ENCODE peak calls at places on chromosomes 7 and 10, in four cellular contexts. L, O, C and Y are unnamed samples.

GRCh38 chr7:29277436-29278215 is 83.1 kb downstream of the CHN2 start:
- DNase-seq in O (no peak), C (no peak), L (no peak), Y (no peak)

GRCh38 chr10:33248638-33249037 is 85.8 kb downstream of the NRP1 start:
- DNase-seq in C (no peak), L (no peak), O (peak; percentile 87), Y (no peak)

GRCh38 chr7:54664235-54665228 is 94.5 kb downstream of the SEC61G start:
- DNase-seq in O (peak; percentile 43), C (peak; percentile 64), L (peak; percentile 64), Y (no peak)

GRCh38 chr10:24603333-24603732 is 120.4 kb downstream of the ARHGAP21 start:
- DNase-seq in L (no peak), O (peak; percentile 76), C (no peak), Y (no peak)

GRCh38 chr7:120218702-120219101 is 54.3 kb upstream of the KCND2 start:
- DNase-seq in L (no peak), C (no peak), O (peak; percentile 47), Y (no peak)

GRCh38 chr7:7802531-7802930 is 84.1 kb upstream of the RPA3 start:
- DNase-seq in O (no peak), L (no peak), C (no peak), Y (no peak)

GRCh38 chr10:61836888-61837747 is 64.4 kb upstream of the ARID5B start:
- DNase-seq in L (no peak), O (peak; percentile 72), C (no peak), Y (no peak)

GRCh38 chr7:81280531-81280930 is 361.7 kb upstream of the SEMA3C start:
- DNase-seq in O (peak; percentile 4), L (no peak), C (no peak), Y (no peak)

GRCh38 chr7:138656952-138657351 is 44.2 kb downstream of the SVOPL start:
- DNase-seq in L (no peak), C (no peak), O (no peak), Y (no peak)

GRCh38 chr10:98790817-98791216 is 344.1 kb upstream of the HPS1 start:
- DNase-seq in O (peak; percentile 34), L (no peak), C (no peak), Y (no peak)

GRCh38 chr10:14500172-14500765 is 169.5 kb upstream of the FRMD4A start:
- DNase-seq in C (no peak), O (no peak), L (no peak), Y (no peak)

GRCh38 chr10:48579251-48579960 is 25.5 kb downstream of the ARHGAP22 start:
- DNase-seq in L (no peak), O (peak; percentile 53), C (no peak), Y (no peak)

GRCh38 chr7:128940494-128941322 is 3.0 kb downstream of the IRF5 start:
- DNase-seq in L (no peak), C (no peak), O (no peak), Y (no peak)

GRCh38 chr10:52488606-52489485 is 174.8 kb downstream of the DKK1 start:
- DNase-seq in O (peak; percentile 67), C (no peak), L (peak; percentile 14), Y (no peak)

GRCh38 chr10:72251635-72252034 is 22.1 kb upstream of the DDIT4 start:
- DNase-seq in O (no peak), C (no peak), L (no peak), Y (no peak)

GRCh38 chr10:72250666-72251065 is 23.1 kb upstream of the DDIT4 start:
- DNase-seq in C (no peak), O (peak; percentile 84), L (no peak), Y (no peak)

GRCh38 chr10:72245949-72246525 is 27.7 kb upstream of the DDIT4 start:
- DNase-seq in C (no peak), O (no peak), L (no peak), Y (no peak)

GRCh38 chr10:72244573-72245038 is 28.5 kb upstream of the ASCC1 start:
- DNase-seq in C (no peak), O (no peak), L (no peak), Y (no peak)

GRCh38 chr10:72248477-72249151 is 25.1 kb upstream of the DDIT4 start:
- DNase-seq in L (no peak), O (peak; percentile 33), C (no peak), Y (no peak)
- H3K27ac ChIP-seq in L (no peak overlapping the region), O (no peak overlapping the region), C (no peak overlapping the region), Y (no peak overlapping the region)

GRCh38 chr10:50221470-50221869 is 29.8 kb downstream of the ASAH2 start:
- DNase-seq in C (no peak), O (no peak), L (no peak), Y (no peak)

GRCh38 chr10:50219646-50220045 is 31.7 kb downstream of the ASAH2 start:
- DNase-seq in O (no peak), C (no peak), L (no peak), Y (no peak)

GRCh38 chr10:50219200-50219599 is 32.1 kb downstream of the ASAH2 start:
- DNase-seq in L (no peak), C (no peak), O (no peak), Y (no peak)

GRCh38 chr10:50216418-50216817 is 34.9 kb downstream of the ASAH2 start:
- DNase-seq in L (no peak), C (no peak), O (no peak), Y (no peak)

GRCh38 chr10:50216894-50217293 is 34.4 kb downstream of the ASAH2 start:
- DNase-seq in C (no peak), O (peak; percentile 42), L (peak; percentile 24), Y (no peak)
- H3K4me3 ChIP-seq in C (peak overlapping the region; percentile 5), O (no peak overlapping the region), L (no peak overlapping the region), Y (no peak overlapping the region)

DNA sequence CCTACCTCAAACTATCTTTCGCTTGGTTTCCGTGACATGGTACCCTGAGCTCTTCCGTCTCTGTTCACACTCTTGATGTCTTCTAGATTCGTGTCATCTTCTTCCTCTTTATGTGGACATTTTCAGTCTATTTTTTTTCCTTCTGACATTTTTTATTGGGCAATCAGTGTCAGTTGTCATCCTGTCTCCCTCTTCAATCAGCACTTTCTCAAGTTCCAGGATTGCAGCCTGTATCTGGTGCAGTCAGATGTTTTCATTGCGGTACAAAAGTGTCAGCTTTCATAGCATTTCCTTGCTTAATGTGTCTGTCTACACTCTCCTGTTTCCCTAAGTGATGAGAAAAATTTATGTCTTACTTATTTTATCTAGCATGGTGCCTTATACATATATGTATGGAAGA is 51.1 kb upstream of the ETV1 start:
- DNase-seq in L (no peak), O (no peak), C (no peak), Y (no peak)
- H3K27ac ChIP-seq in L (no peak overlapping the region), O (no peak overlapping the region), C (no peak overlapping the region), Y (no peak overlapping the region)

GRCh38 chr10:103855424-103855823 is at the start of gene SH3PXD2A:
- DNase-seq in C (no peak), O (peak; percentile 64), L (peak; percentile 61), Y (no peak)
- H3K4me3 ChIP-seq in C (peak within 1 kb of the TSS; percentile 78), O (peak within 1 kb of the TSS; percentile 81), L (peak within 1 kb of the TSS; percentile 58), Y (peak within 1 kb of the TSS; percentile 69)

GRCh38 chr10:110069502-110069982 is 61.8 kb downstream of the ADD3 start:
- DNase-seq in O (no peak), C (no peak), L (no peak), Y (no peak)
- H3K27ac ChIP-seq in O (no peak overlapping the region), C (no peak overlapping the region), L (no peak overlapping the region), Y (no peak overlapping the region)

DNA sequence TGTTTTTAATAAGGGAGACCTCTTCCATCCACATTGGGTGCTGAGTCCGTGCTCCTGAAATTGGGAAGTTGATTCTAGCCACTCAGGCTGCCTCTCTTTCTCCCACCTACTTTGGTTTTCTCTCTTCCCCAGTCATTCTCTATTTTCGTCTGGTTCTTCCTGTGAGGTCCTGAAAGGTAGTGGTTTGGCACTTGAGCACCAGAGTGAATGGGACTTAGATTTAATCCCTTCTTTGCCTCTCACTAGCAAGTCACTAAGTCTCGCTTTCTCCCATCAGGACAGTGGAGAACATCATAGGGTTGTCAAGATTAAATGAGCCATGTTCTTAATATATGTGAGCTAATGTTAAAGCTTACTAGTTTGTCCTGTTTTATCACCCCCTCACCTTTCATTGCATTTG is 4.0 kb upstream of the AASS start:
- DNase-seq in C (no peak), L (no peak), O (no peak), Y (no peak)
- H3K4me3 ChIP-seq in C (no peak overlapping the region), L (no peak overlapping the region), O (no peak overlapping the region), Y (no peak overlapping the region)

GRCh38 chr7:105830405-105831218 is 45.8 kb downstream of the ATXN7L1 start:
- DNase-seq in C (no peak), O (peak; percentile 95), L (no peak), Y (no peak)
- H3K27ac ChIP-seq in C (no peak overlapping the region), O (peak overlapping the region; percentile 54), L (no peak overlapping the region), Y (no peak overlapping the region)